ENCODE peak calls at places on chromosomes 6 and 20, in five cellular contexts. Z, X, U, F and T are unnamed samples.

GRCh38 chr20:25389381-25389857 is 1.2 kb downstream of the ABHD12 start:
- DNase-seq in X (no peak), F (no peak), U (peak), Z (peak), T (no peak)

GRCh38 chr6:17710331-17710730 is 3.6 kb upstream of the NUP153 start:
- DNase-seq in X (no peak), Z (peak), U (peak), F (no peak), T (no peak)

GRCh38 chr6:108735991-108736345 is 112.3 kb upstream of the ARMC2 start:
- DNase-seq in X (no peak), F (no peak), U (no peak), Z (no peak), T (no peak)

GRCh38 chr20:49658508-49658907 is 55.2 kb downstream of the B4GALT5 start:
- DNase-seq in F (no peak), U (no peak), Z (no peak), X (no peak), T (no peak)

GRCh38 chr20:15618912-15619311 is 954.3 kb downstream of the KIF16B start:
- DNase-seq in Z (no peak), U (no peak), X (no peak), F (no peak), T (no peak)

GRCh38 chr6:1312193-1312443 is 220 bp downstream of the FOXQ1 start:
- DNase-seq in F (no peak), Z (no peak), U (no peak), X (no peak), T (no peak)

GRCh38 chr6:97068211-97068610 is 143.7 kb downstream of the KLHL32 start:
- DNase-seq in Z (peak), U (peak), F (no peak), X (no peak), T (no peak)

GRCh38 chr20:20780127-20780822 is 67.8 kb upstream of the RALGAPA2 start:
- DNase-seq in U (peak), F (no peak), Z (peak), X (peak), T (no peak)

GRCh38 chr6:156781882-156782631 is 4.9 kb downstream of the ARID1B start:
- DNase-seq in X (no peak), F (no peak), U (no peak), Z (peak), T (no peak)

GRCh38 chr6:156786652-156787051 is 9.5 kb downstream of the ARID1B start:
- DNase-seq in Z (no peak), F (no peak), X (no peak), U (no peak), T (no peak)

GRCh38 chr6:156780962-156781705 is 4.0 kb downstream of the ARID1B start:
- DNase-seq in U (no peak), Z (no peak), F (no peak), X (no peak), T (no peak)

GRCh38 chr6:156782691-156783320 is 5.6 kb downstream of the ARID1B start:
- DNase-seq in U (no peak), F (no peak), X (no peak), Z (no peak), T (no peak)

GRCh38 chr6:156783958-156784357 is 6.8 kb downstream of the ARID1B start:
- DNase-seq in X (no peak), Z (no peak), F (no peak), U (no peak), T (no peak)
- H3K4me3 ChIP-seq in X (no peak), Z (no peak), F (no peak), U (no peak), T (no peak)

GRCh38 chr6:43851204-43851855 is 81.3 kb downstream of the VEGFA start:
- DNase-seq in F (no peak), Z (peak), X (no peak), U (peak), T (peak)
- H3K4me3 ChIP-seq in F (no peak), Z (no peak), X (no peak), U (no peak), T (no peak)

GRCh38 chr6:134722996-134723871 is 226.7 kb downstream of the ALDH8A1 start:
- DNase-seq in F (no peak), Z (peak), X (no peak), U (no peak), T (no peak)

GRCh38 chr6:134722429-134722828 is 227.5 kb downstream of the ALDH8A1 start:
- DNase-seq in Z (no peak), U (peak), F (no peak), X (no peak), T (no peak)

GRCh38 chr6:134719850-134720249 is 230.1 kb downstream of the ALDH8A1 start:
- DNase-seq in X (no peak), F (no peak), Z (peak), U (no peak), T (no peak)

GRCh38 chr6:134721095-134721400 is 228.9 kb downstream of the ALDH8A1 start:
- DNase-seq in U (peak), X (no peak), F (no peak), Z (no peak), T (no peak)

DNA sequence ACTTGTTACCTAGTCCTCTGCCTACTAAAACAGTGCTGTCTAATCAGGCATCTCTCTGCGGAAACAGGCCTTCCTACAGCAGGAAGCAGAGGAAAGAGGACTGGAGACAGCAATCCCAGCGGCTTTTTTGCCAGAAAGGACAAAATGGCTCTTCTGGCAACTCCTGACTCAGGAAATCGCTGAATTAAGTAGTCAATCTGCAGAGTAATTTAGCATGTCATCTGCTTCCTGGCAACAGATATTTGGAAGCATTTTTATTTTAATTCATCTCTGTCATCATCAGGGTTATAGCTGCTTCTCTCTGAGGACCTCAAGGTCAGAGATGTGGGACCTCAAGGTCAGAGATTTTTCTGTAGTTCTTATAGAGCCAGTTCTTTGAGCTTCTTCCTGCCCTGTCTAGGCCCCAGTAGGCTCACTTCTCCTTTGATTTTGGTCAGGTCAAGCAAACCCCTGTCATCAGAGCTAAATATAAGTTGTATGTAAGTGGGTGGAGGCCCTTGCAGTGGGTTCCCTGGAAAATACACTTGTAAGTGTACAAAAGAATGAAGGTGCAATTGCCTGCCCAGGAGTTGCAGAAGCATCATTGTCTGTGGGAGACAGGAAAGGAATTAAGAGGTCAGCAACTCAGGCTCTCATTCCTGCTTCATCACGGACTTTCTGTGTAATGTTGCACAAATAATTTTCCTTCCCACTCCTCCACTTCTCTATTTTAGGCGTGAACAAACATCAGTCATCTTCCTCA is 229.4 kb downstream of the ALDH8A1 start:
- DNase-seq in X (no peak), Z (peak), U (no peak), F (no peak), T (no peak)
- H3K4me3 ChIP-seq in X (no peak), Z (no peak), U (no peak), F (no peak), T (no peak)

DNA sequence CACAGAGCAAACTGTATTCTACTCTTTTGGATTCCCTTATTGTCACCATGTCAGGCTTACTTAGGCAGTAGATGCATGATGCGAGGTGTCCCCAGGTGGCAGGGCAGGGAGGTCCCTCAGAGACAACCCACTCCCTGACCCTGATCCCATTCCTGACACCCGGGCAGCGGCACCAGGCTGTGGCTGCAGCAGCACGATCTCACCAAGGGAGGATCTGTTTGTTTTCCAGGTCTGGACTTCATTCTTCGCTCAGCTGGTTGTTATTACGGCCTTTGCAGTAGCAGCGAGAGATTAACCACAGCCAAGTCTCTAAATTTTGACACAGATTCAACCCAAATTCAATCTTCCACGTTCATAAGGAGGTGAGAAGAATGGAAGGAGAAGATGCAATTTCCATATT is 91.0 kb upstream of the THBS2 start:
- DNase-seq in Z (peak), F (no peak), U (peak), X (no peak), T (no peak)
- H3K4me3 ChIP-seq in Z (no peak), F (no peak), U (no peak), X (no peak), T (no peak)

DNA sequence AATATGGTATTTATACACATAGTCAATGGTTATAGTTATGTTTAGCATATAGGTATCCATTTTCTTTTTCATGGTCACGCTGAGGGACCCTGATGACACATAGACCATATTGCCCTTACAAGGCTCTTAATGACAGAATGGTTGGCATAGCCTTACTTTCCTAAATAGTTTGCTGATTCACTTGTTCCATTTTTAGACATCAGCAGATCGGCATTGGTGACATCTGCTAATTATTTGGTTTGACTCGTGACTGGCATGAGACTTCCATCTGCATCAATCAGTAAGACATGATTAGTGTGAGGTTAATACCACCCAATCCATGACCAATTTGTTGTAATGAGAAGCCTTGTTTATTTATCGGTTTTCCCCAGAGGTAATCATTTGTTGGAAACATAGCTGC is 309.7 kb downstream of the ALDH8A1 start:
- DNase-seq in Z (no peak), X (no peak), U (no peak), F (no peak), T (no peak)
- H3K4me3 ChIP-seq in Z (no peak), X (no peak), U (no peak), F (no peak), T (no peak)

GRCh38 chr6:42338573-42339218 is 113.0 kb downstream of the TRERF1 start:
- DNase-seq in F (no peak), X (no peak), U (peak), Z (peak), T (peak)
- H3K4me3 ChIP-seq in F (no peak), X (no peak), U (no peak), Z (no peak), T (no peak)

GRCh38 chr20:47785900-47786762 is 850 bp upstream of the SULF2 start:
- DNase-seq in F (peak), Z (peak), U (peak), X (peak), T (no peak)

GRCh38 chr20:47788741-47789080 is 3.4 kb upstream of the SULF2 start:
- DNase-seq in F (no peak), U (no peak), X (no peak), Z (no peak), T (no peak)

GRCh38 chr20:47784599-47785320 is 521 bp downstream of the SULF2 start:
- DNase-seq in X (peak), U (peak), Z (peak), F (no peak), T (no peak)

GRCh38 chr20:47785321-47785899 is at the start of gene SULF2:
- DNase-seq in X (no peak), F (peak), U (no peak), Z (peak), T (no peak)

DNA sequence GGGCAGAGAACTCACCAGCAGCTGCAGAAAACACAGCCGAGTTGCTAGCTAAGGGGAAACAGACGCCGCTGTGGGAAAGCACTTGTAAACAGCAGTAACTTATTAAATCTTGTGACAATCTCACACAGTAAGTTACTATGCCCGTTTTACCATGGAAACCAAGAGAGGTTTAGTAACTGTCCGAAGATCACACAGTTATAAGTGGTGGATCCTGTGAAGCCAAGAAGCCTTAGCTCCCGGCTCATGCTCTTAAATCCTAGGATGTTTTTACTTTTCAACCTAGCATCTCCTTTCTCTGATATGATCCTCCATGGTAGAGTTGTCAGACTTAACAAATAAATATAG is 1.5 kb upstream of the SULF2 start:
- DNase-seq in U (no peak), Z (no peak), X (no peak), F (no peak), T (no peak)
- H3K4me3 ChIP-seq in U (peak), Z (peak), X (no peak), F (peak), T (peak)